ENCODE peak calls at places on chromosomes 16 and 17, in five cellular contexts. D is left ventricle myocardium inferior, W is astrocyte, C is lower leg skin, H is suprapubic skin. A is an unnamed sample.

GRCh38 chr17:69609495-69610315 is 195.2 kb downstream of the MAP2K6 start:
- DNase-seq in D (no peak), H (no peak), W (no peak), C (no peak), A (peak; percentile 51)

GRCh38 chr16:47731252-47731651 is 270.1 kb downstream of the PHKB start:
- DNase-seq in H (no peak), D (no peak), W (peak; percentile 100), C (no peak), A (peak; percentile 85)

GRCh38 chr17:61492759-61493526 is 40.7 kb downstream of the TBX4 start:
- DNase-seq in C (no peak), D (no peak), W (peak; percentile 44), H (no peak), A (peak; percentile 18)

GRCh38 chr17:21680366-21680765 is 12.0 kb upstream of the KCNJ18 start:
- DNase-seq in W (no peak), C (peak; percentile 86), H (peak; percentile 62), D (no peak), A (no peak)

GRCh38 chr17:44921122-44921882 is 6.0 kb upstream of the GFAP start:
- DNase-seq in H (peak; percentile 50), W (no peak), D (peak; percentile 60), C (peak; percentile 64), A (no peak)

GRCh38 chr16:72285728-72286127 is 113.8 kb upstream of the PMFBP1 start:
- DNase-seq in H (no peak), C (no peak), D (no peak), W (peak; percentile 14), A (no peak)

GRCh38 chr17:77131919-77132318 is 8.8 kb upstream of the SEC14L1 start:
- DNase-seq in H (no peak), D (no peak), C (no peak), W (no peak), A (peak; percentile 93)

GRCh38 chr16:31502981-31503380 is 5.2 kb downstream of the RUSF1 start:
- DNase-seq in C (no peak), H (no peak), W (peak; percentile 65), D (no peak), A (peak; percentile 23)

GRCh38 chr17:10888858-10889257 is 51.0 kb upstream of the PIRT start:
- DNase-seq in D (no peak), H (no peak), W (no peak), C (no peak), A (no peak)

GRCh38 chr16:85917959-85918358 is 19.0 kb downstream of the IRF8 start:
- DNase-seq in C (no peak), H (no peak), W (no peak), D (no peak), A (no peak)

GRCh38 chr16:7090628-7091115 is 242.0 kb upstream of the RBFOX1 start:
- DNase-seq in C (no peak), D (no peak), H (no peak), W (no peak), A (no peak)

GRCh38 chr16:81429045-81429521 is 15.5 kb upstream of the CMIP start:
- DNase-seq in W (no peak), D (peak; percentile 31), C (no peak), H (no peak), A (peak; percentile 62)

GRCh38 chr17:48335858-48336500 is 94.0 kb downstream of the SKAP1 start:
- DNase-seq in H (no peak), D (no peak), W (peak; percentile 26), C (no peak), A (peak; percentile 77)

GRCh38 chr17:72115789-72116520 is 4.9 kb upstream of the SOX9 start:
- DNase-seq in H (no peak), C (peak; percentile 72), D (no peak), W (no peak), A (no peak)

GRCh38 chr17:72419866-72420774 is 299.3 kb downstream of the SOX9 start:
- DNase-seq in C (no peak), H (no peak), W (peak; percentile 66), D (no peak), A (no peak)

GRCh38 chr17:12983986-12984932 is 33.6 kb downstream of the ELAC2 start:
- DNase-seq in H (no peak), C (no peak), D (peak; percentile 61), W (peak; percentile 96), A (peak; percentile 71)

GRCh38 chr17:41519501-41520224 is 973 bp upstream of the KRT15 start:
- DNase-seq in D (no peak), H (no peak), W (no peak), C (no peak), A (no peak)

GRCh38 chr17:61139219-61139618 is 260.4 kb upstream of the TBX2 start:
- DNase-seq in W (peak; percentile 79), D (no peak), H (no peak), C (no peak), A (peak; percentile 66)

GRCh38 chr16:82892327-82892726 is 265.6 kb downstream of the CDH13 start:
- DNase-seq in W (no peak), D (no peak), C (no peak), H (no peak), A (peak; percentile 16)

DNA sequence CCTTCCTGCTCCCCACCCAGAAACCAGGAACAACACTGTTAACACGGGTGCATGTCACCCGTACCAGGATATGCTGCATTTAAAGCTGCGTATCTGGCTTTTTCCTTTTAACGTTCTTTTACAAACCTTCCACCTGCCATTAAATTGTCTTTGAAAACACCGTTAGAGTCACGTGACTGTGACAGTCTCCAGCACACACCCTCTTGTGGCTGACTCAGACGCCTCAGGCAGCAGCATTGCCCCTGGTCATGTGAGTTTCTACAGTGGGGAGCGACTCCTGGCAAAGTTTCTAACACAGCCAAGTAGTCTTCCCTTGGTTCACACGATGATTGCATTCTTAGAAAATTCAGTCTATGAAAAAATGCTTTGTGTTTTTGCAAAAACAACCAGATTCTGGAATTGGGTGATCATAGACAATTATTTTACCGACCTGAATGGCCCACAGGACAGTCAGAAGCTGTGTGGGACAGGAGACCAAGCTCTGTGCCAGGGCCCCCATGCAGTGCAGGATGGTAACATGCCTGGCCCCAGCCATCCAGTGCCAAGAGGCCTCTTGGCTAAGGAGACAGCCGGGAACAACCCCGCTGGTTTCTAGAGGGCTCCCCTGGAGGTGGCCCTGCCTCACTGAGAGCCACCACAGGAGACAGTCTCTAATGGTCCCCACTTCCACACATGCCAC is 199.1 kb downstream of the KATNIP start:
- DNase-seq in W (peak; percentile 80), C (no peak), D (peak; percentile 21), H (no peak), A (peak; percentile 65)
- TF ChIP-seq CTCF in W (peak; percentile 11), C (no peak), D (peak; percentile 54), H (no peak), A (peak; percentile 19)

GRCh38 chr16:89246903-89247733 is 29.6 kb downstream of the ZNF778 start:
- DNase-seq in C (peak; percentile 97), W (peak; percentile 31), H (peak; percentile 94), D (peak; percentile 85), A (peak; percentile 88)

GRCh38 chr16:89246383-89246902 is 28.9 kb downstream of the ZNF778 start:
- DNase-seq in W (no peak), C (no peak), D (no peak), H (no peak), A (no peak)

GRCh38 chr16:89243664-89244063 is 26.2 kb downstream of the ZNF778 start:
- DNase-seq in H (no peak), C (no peak), W (no peak), D (no peak), A (no peak)

GRCh38 chr16:89244754-89245153 is 27.3 kb downstream of the ZNF778 start:
- DNase-seq in C (no peak), D (no peak), W (no peak), H (no peak), A (no peak)

DNA sequence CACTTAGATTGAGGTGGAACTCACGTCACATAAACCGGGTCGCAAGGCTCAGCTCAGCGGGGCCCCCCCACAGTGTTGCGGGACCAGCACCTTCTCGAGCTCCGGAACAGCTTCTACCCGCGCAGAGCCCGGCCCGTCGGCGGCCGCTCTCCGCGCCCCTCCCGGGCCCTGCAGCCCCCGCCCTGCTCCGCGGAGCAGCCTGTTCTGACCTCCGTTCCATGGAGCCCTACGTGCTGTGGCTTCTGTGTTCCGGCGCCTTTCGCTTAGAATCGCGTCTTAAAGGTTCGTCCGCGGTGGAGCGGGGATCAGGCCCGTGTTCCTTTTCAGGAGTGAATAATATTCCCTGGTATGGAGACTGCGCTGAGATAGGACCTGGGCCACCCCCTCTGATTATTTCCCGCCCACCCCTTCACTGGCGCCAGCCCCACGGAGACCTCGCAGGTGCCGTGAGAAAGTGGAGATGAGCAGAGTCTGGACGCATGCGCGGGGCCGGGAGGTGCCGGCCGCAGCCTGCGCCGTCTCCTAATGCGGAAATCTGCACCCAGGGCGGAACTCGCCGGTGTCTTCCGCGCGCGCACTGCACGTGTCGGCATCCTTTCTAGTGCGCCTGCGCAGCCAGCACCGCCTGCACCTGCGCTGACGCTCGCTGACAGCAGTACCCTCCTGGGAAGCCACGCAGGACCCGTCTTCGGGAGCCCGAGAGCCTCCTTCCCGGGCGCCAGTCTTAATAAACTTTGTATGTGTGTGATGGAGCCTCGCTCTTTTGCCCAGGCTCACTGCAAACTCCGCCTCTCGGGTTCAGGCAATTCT is 30.9 kb downstream of the ZNF778 start:
- DNase-seq in C (no peak), D (no peak), W (no peak), H (no peak), A (no peak)
- H3K4me3 ChIP-seq in C (no peak overlapping the region), D (peak overlapping the region; percentile 70), W (peak overlapping the region; percentile 39), H (peak overlapping the region; percentile 58), A (peak overlapping the region; percentile 48)

DNA sequence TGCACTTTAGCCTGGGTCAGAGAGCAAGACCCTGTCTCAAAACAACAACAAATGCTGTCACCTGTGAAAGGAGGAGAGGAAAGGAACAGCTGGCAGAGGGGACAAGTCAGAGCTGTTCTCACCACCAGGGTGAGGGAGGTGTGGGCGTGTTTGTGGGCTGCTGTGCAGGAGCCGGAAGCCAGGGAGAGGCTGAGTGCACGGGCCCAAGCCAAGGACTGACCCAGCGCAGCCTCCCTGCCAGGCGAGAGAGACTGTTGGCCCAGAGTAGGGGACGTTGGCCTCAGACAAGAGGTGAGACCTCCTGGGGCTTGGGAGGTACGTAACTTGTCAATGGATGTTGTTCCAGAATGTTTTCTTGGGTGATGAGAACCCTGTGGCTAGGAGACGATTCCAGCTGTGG is 10.7 kb downstream of the SPNS2 start:
- DNase-seq in W (no peak), D (no peak), H (no peak), C (no peak), A (no peak)
- TF ChIP-seq CTCF in W (no peak), D (peak; percentile 18), H (no peak), C (no peak), A (no peak)

GRCh38 chr16:54284319-54284930 is 2.2 kb downstream of the IRX3 start:
- DNase-seq in C (peak; percentile 87), W (no peak), D (no peak), H (peak; percentile 69), A (no peak)

GRCh38 chr16:54283735-54284318 is 2.8 kb downstream of the IRX3 start:
- DNase-seq in W (no peak), H (no peak), C (peak; percentile 85), D (no peak), A (no peak)

GRCh38 chr16:54286067-54286329 is 589 bp downstream of the IRX3 start:
- DNase-seq in H (no peak), C (no peak), D (no peak), W (no peak), A (no peak)

GRCh38 chr16:54285414-54286066 is 1.0 kb downstream of the IRX3 start:
- DNase-seq in H (peak; percentile 78), C (peak; percentile 93), W (peak; percentile 25), D (peak; percentile 51), A (peak; percentile 22)

DNA sequence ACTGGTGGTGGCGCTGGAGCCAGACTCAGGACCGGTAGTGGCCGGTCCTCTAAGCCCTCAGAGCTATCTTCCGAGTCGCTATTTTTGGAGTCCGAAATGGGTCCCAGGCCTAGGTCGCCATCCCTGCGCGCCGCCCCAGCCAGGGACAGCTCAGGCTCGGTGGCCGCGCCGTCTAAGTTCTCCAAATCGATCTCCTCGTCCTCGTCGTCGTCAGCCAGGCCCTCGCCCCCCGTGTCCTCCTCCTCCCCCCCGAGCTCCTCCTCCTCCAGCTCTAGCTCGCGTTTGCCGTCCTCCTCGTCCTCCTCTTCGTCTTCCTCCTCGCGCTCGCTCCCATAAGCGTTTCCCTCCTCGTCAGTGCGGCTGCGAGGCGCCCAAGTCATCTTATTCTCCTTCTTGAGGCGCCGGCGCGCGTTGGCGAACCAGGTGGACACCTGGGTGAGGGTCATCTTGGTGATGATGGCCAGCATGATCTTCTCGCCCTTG is 1.6 kb downstream of the IRX3 start:
- DNase-seq in H (no peak), C (no peak), W (no peak), D (no peak), A (no peak)
- H3K4me3 ChIP-seq in H (peak overlapping the region; percentile 91), C (peak overlapping the region; percentile 75), W (peak overlapping the region; percentile 80), D (peak overlapping the region; percentile 83), A (peak overlapping the region; percentile 69)